ENCODE peak calls at places on chromosome 15, in seven cellular contexts. M is H1, N is activated T-cell treated with anti-CD3 and anti-CD28 coated beads for 48 hours, Y is fibroblast of the aortic adventitia, O is naive B cell, V is NCI-H345, L is endothelial cell. B is an unnamed sample.

GRCh38 chr15:62977952-62978811 is 64.4 kb upstream of the TPM1 start:
- DNase-seq in M (no peak), N (no peak), Y (peak; percentile 38), O (no peak), V (no peak), L (no peak), B (no peak)

GRCh38 chr15:64209680-64210334 is 47.0 kb upstream of the PPIB start:
- DNase-seq in M (no peak), N (no peak), Y (peak; percentile 71), O (peak; percentile 6), V (peak; percentile 19), L (no peak), B (peak; percentile 47)

GRCh38 chr15:65028921-65029735 is at the start of gene MTFMT:
- DNase-seq in M (no peak), N (peak; percentile 95), Y (peak; percentile 70), O (peak; percentile 84), V (peak; percentile 81), L (peak; percentile 89), B (peak; percentile 48)

GRCh38 chr15:36371509-36371908 is 207.9 kb upstream of the CDIN1 start:
- DNase-seq in M (no peak), N (no peak), Y (peak; percentile 16), O (no peak), V (no peak), L (no peak), B (no peak)

GRCh38 chr15:78365931-78366330 is 25.8 kb downstream of the CRABP1 start:
- DNase-seq in M (no peak), N (no peak), Y (no peak), O (no peak), V (no peak), L (no peak), B (no peak)

GRCh38 chr15:60235951-60236710 is 161.7 kb downstream of the ANXA2 start:
- DNase-seq in M (no peak), N (no peak), Y (no peak), O (no peak), V (no peak), L (peak; percentile 22), B (no peak)

GRCh38 chr15:77851696-77852095 is 219.0 kb upstream of the LINGO1 start:
- DNase-seq in M (no peak), N (no peak), Y (no peak), O (no peak), V (peak; percentile 67), L (no peak), B (no peak)

GRCh38 chr15:92082217-92082843 is 228.8 kb downstream of the SLCO3A1 start:
- DNase-seq in M (peak; percentile 62), N (peak; percentile 49), Y (peak; percentile 85), O (no peak), V (peak; percentile 30), L (peak; percentile 81), B (peak; percentile 59)

GRCh38 chr15:77025471-77025901 is 30.6 kb downstream of the PSTPIP1 start:
- DNase-seq in M (no peak), N (no peak), Y (no peak), O (no peak), V (no peak), L (no peak), B (no peak)

GRCh38 chr15:23566070-23567050 is 886 bp downstream of the MKRN3 start:
- DNase-seq in M (no peak), N (no peak), Y (no peak), O (no peak), V (no peak), L (no peak), B (peak; percentile 84)

GRCh38 chr15:39149636-39150035 is 431.2 kb upstream of the THBS1 start:
- DNase-seq in M (no peak), N (no peak), Y (no peak), O (no peak), V (no peak), L (no peak), B (no peak)

GRCh38 chr15:35852818-35853624 is 307.1 kb upstream of the DPH6 start:
- DNase-seq in M (no peak), N (no peak), Y (no peak), O (no peak), V (no peak), L (no peak), B (no peak)

GRCh38 chr15:82966671-82967071 is 14.2 kb upstream of the HOMER2 start:
- DNase-seq in M (no peak), N (peak; percentile 8), Y (no peak), O (no peak), V (no peak), L (no peak), B (no peak)

GRCh38 chr15:70254186-70254974 is 156.7 kb upstream of the TLE3 start:
- DNase-seq in M (no peak), N (no peak), Y (no peak), O (no peak), V (no peak), L (no peak), B (no peak)

GRCh38 chr15:63677778-63678177 is 80.6 kb downstream of the FBXL22 start:
- DNase-seq in M (no peak), N (no peak), Y (no peak), O (no peak), V (no peak), L (no peak), B (no peak)

GRCh38 chr15:63277893-63278505 is 594 bp downstream of the APH1B start:
- DNase-seq in M (no peak), N (no peak), Y (no peak), O (no peak), V (peak; percentile 17), L (no peak), B (peak; percentile 70)

GRCh38 chr15:73540161-73540560 is 93.0 kb downstream of the NPTN start:
- DNase-seq in M (no peak), N (no peak), Y (no peak), O (no peak), V (no peak), L (no peak), B (no peak)

GRCh38 chr15:55279746-55280351 is 9.8 kb downstream of the RAB27A start:
- DNase-seq in M (no peak), N (peak; percentile 35), Y (peak; percentile 79), O (no peak), V (no peak), L (no peak), B (no peak)

GRCh38 chr15:59545573-59545972 is 66.0 kb upstream of the GCNT3 start:
- DNase-seq in M (no peak), N (no peak), Y (no peak), O (no peak), V (no peak), L (no peak), B (peak; percentile 59)

GRCh38 chr15:99328673-99329072 is 77.4 kb downstream of the LRRC28 start:
- DNase-seq in M (no peak), N (no peak), Y (no peak), O (no peak), V (no peak), L (no peak), B (no peak)

GRCh38 chr15:22226034-22226790 is 145.9 kb downstream of the OR4M2 start:
- DNase-seq in M (no peak), N (no peak), Y (no peak), O (no peak), V (no peak), L (no peak), B (no peak)

GRCh38 chr15:73617310-73617709 is 15.9 kb downstream of the NPTN start:
- DNase-seq in M (no peak), N (no peak), Y (no peak), O (no peak), V (no peak), L (no peak), B (no peak)

GRCh38 chr15:68646156-68646555 is 67.4 kb downstream of the CORO2B start:
- DNase-seq in M (no peak), N (no peak), Y (no peak), O (no peak), V (no peak), L (no peak), B (no peak)

GRCh38 chr15:98727115-98728040 is 79.0 kb downstream of the IGF1R start:
- DNase-seq in M (peak; percentile 62), N (no peak), Y (peak; percentile 94), O (no peak), V (no peak), L (peak; percentile 71), B (no peak)

GRCh38 chr15:80199869-80200268 is 47.1 kb downstream of the FAH start:
- DNase-seq in M (no peak), N (no peak), Y (no peak), O (no peak), V (no peak), L (no peak), B (peak; percentile 72)

GRCh38 chr15:49145651-49146609 is 9.5 kb downstream of the COPS2 start:
- DNase-seq in M (no peak), N (no peak), Y (peak; percentile 80), O (peak; percentile 24), V (peak; percentile 23), L (peak; percentile 37), B (peak; percentile 25)

GRCh38 chr15:48409623-48410022 is 78.4 kb downstream of the DUT start:
- DNase-seq in M (no peak), N (no peak), Y (no peak), O (no peak), V (no peak), L (no peak), B (no peak)

GRCh38 chr15:59194639-59195325 is 11.9 kb upstream of the LDHAL6B start:
- DNase-seq in M (no peak), N (no peak), Y (no peak), O (no peak), V (no peak), L (no peak), B (no peak)

B was measured in NCI-H526 treated with DMSO at 0.1 percent for 48 hours.